ENCODE peak calls at places on chromosomes 16 and 17, in ten cellular contexts. V, A, C, X, B, G, J, I, E and R are unnamed samples.

GRCh38 chr17:66775881-66776400 is 59.0 kb upstream of the CACNG5 start:
- DNase-seq in G (no peak), E (no peak), V (no peak), C (no peak), X (no peak), B (no peak), A (no peak), I (no peak), J (no peak), R (no peak)

GRCh38 chr17:58344791-58345157 is 7.2 kb downstream of the SUPT4H1 start:
- DNase-seq in V (peak), E (no peak), C (no peak), A (peak), J (no peak), B (peak), I (no peak), G (no peak), X (no peak), R (peak)

GRCh38 chr16:73143681-73144370 is 95.9 kb upstream of the ZFHX3 start:
- DNase-seq in B (no peak), X (no peak), J (no peak), A (no peak), I (no peak), C (peak), G (no peak), V (no peak), E (no peak), R (no peak)

GRCh38 chr16:2163211-2163881 is 7.8 kb downstream of the TRAF7 start:
- DNase-seq in C (no peak), B (no peak), E (no peak), A (no peak), X (peak), V (no peak), I (no peak), J (peak), G (no peak), R (no peak)

GRCh38 chr16:86945166-86945900 is 367.0 kb downstream of the FOXL1 start:
- DNase-seq in X (no peak), J (no peak), A (no peak), B (peak), V (no peak), C (no peak), I (no peak), G (no peak), E (no peak), R (no peak)

GRCh38 chr16:77246160-77246559 is 47.0 kb downstream of the SYCE1L start:
- DNase-seq in X (no peak), I (no peak), J (no peak), A (no peak), V (no peak), G (no peak), B (no peak), E (no peak), C (no peak), R (no peak)

GRCh38 chr17:81513669-81514484 is 1.3 kb upstream of the ACTG1 start:
- DNase-seq in X (peak), E (peak), B (peak), A (peak), C (peak), V (peak), J (peak), I (peak), G (peak), R (no peak)

GRCh38 chr16:87012954-87013938 is 303.9 kb downstream of the C16orf95 start:
- DNase-seq in J (no peak), A (no peak), V (no peak), B (no peak), C (no peak), X (no peak), G (no peak), E (no peak), I (no peak), R (no peak)

GRCh38 chr17:46818319-46818928 is at the start of gene WNT3:
- DNase-seq in J (no peak), A (no peak), I (no peak), X (no peak), B (peak), G (no peak), C (no peak), V (peak), E (no peak), R (no peak)
- H3K4me3 ChIP-seq in J (peak), A (peak), I (peak), X (peak), B (peak), G (peak), C (peak), V (no peak), E (peak), R (peak)

DNA sequence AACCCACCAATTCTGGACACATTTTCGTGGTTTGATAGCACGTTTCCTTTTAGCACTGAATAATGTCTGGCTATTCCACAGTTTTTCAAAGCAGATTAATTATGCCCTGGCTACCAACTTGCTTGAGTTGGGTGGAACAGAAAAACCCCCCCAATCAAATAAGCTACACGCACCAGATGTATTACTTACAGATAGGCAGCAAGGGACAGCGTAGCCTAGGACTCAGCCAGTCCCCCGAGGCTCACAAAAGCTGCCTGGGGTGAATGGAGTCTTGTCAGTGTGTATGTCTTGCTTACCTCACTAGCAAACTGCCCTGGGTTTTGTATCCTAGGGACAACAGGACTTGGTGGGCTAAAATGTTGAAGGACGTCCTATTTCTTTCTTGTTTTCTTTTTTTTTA is 12.2 kb downstream of the FZD2 start:
- DNase-seq in J (no peak), I (no peak), C (no peak), A (no peak), E (no peak), B (no peak), G (no peak), X (no peak), V (no peak), R (no peak)
- H3K4me3 ChIP-seq in J (no peak), I (no peak), C (no peak), A (no peak), E (no peak), B (no peak), G (no peak), X (no peak), V (no peak), R (no peak)

GRCh38 chr17:76442341-76443338 is 10.3 kb downstream of the UBE2O start:
- DNase-seq in I (no peak), X (peak), C (no peak), A (no peak), G (peak), B (no peak), V (peak), E (no peak), J (no peak), R (no peak)

GRCh38 chr17:76446449-76447231 is 6.3 kb downstream of the UBE2O start:
- DNase-seq in V (no peak), I (no peak), E (no peak), J (peak), B (no peak), G (peak), A (no peak), X (peak), C (peak), R (no peak)

GRCh38 chr17:76444518-76445311 is 8.2 kb downstream of the UBE2O start:
- DNase-seq in X (peak), G (peak), A (no peak), V (peak), E (no peak), C (peak), I (no peak), B (no peak), J (peak), R (no peak)

GRCh38 chr17:76447931-76448652 is 4.9 kb downstream of the UBE2O start:
- DNase-seq in B (no peak), J (peak), E (no peak), X (peak), G (no peak), V (peak), I (peak), C (peak), A (no peak), R (no peak)

GRCh38 chr17:76445697-76446448 is 7.1 kb downstream of the UBE2O start:
- DNase-seq in J (no peak), B (no peak), G (no peak), V (no peak), I (no peak), X (no peak), A (no peak), E (no peak), C (no peak), R (no peak)
- H3K4me3 ChIP-seq in J (no peak), B (no peak), G (peak), V (no peak), I (no peak), X (no peak), A (no peak), E (peak), C (peak), R (no peak)

DNA sequence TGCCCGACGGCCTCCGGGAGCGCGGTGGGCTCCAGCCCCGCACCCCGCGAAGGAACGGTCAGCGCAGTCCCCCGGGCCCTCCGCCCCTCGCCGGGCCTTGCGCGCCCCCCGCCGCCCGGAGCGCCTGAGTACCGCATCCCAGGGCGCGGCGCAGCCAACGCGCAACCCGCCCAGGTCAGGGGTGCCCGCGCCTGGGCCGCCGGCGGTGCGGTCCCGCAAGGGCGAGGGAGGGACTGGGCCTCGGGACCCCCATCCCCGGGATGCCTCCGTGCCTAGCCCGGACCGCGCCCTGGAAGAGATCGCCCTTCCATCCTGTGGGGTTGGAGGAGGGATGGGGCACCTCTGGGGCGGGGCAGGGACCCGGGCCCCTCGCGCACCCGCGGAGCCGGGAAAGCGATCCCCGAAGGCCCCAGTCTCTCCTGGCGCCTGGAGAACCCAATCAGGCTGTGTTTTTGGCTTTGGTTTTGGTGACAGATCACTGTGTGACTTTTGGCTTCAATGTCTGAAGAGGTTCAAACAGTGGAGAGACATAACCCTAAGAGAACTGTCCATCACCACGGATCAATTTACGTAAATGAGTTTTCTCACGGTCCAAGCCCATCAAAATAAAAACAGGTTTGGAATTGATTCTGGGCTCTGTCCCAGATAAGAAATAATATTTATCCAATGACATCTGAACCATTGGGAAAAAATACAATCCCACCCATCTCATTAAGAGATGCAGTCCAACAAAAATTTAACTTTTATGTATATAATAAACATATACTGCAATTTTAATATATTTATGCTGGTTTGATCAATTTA is 17.8 kb downstream of the ENPP7 start:
- DNase-seq in G (no peak), A (no peak), B (no peak), X (no peak), V (no peak), I (no peak), C (no peak), E (no peak), J (no peak), R (no peak)
- H3K4me3 ChIP-seq in G (no peak), A (no peak), B (no peak), X (no peak), V (no peak), I (no peak), C (no peak), E (no peak), J (no peak), R (no peak)